ENCODE peak calls at places on chromosomes 12 and 14, in eight cellular contexts. B, L, D, I, T, R, X and Q are unnamed samples.
A peak's percentile ranks its signal among the peaks of the same experiment; 100 is the strongest.

GRCh38 chr14:69543341-69544249 is 31.1 kb downstream of the CCDC177 start:
- DNase-seq in B (peak; percentile 22), L (peak; percentile 60), D (peak; percentile 74), I (peak; percentile 98), T (peak; percentile 63), R (peak; percentile 1), X (no peak), Q (no peak)

GRCh38 chr12:104133861-104134260 is 4.1 kb downstream of the NFYB start:
- DNase-seq in B (no peak), L (no peak), D (no peak), I (no peak), T (no peak), R (no peak), X (no peak), Q (no peak)

GRCh38 chr12:2397356-2398045 is 344.7 kb downstream of the CACNA1C start:
- DNase-seq in B (no peak), L (no peak), D (no peak), I (peak; percentile 34), T (no peak), R (no peak), X (no peak), Q (no peak)

GRCh38 chr12:19822476-19822875 is 383.2 kb downstream of the AEBP2 start:
- DNase-seq in B (no peak), L (no peak), D (no peak), I (no peak), T (no peak), R (no peak), X (no peak), Q (no peak)

GRCh38 chr12:112820796-112821195 is 29.2 kb downstream of the RPH3A start:
- DNase-seq in B (no peak), L (no peak), D (no peak), I (no peak), T (no peak), R (no peak), X (peak; percentile 93), Q (no peak)

GRCh38 chr12:13981296-13981962 is at the start of gene GRIN2B:
- DNase-seq in B (peak; percentile 62), L (no peak), D (no peak), I (no peak), T (no peak), R (no peak), X (no peak), Q (peak; percentile 67)

GRCh38 chr14:54366726-54367707 is 29.8 kb upstream of the CDKN3 start:
- DNase-seq in B (peak; percentile 82), L (peak; percentile 55), D (peak; percentile 36), I (peak; percentile 62), T (peak; percentile 40), R (no peak), X (peak; percentile 52), Q (no peak)

GRCh38 chr12:91741932-91742331 is 403.7 kb downstream of the BTG1 start:
- DNase-seq in B (no peak), L (no peak), D (no peak), I (no peak), T (no peak), R (no peak), X (no peak), Q (no peak)

GRCh38 chr12:120199595-120200306 is 1.2 kb downstream of the RPLP0 start:
- DNase-seq in B (no peak), L (no peak), D (peak; percentile 77), I (peak; percentile 88), T (no peak), R (no peak), X (no peak), Q (no peak)

GRCh38 chr12:106238146-106238545 is 9.7 kb downstream of the CKAP4 start:
- DNase-seq in B (no peak), L (no peak), D (peak; percentile 56), I (no peak), T (no peak), R (no peak), X (no peak), Q (no peak)

GRCh38 chr12:92408072-92408900 is 262.6 kb upstream of the BTG1 start:
- DNase-seq in B (no peak), L (peak; percentile 69), D (no peak), I (peak; percentile 68), T (peak; percentile 26), R (no peak), X (no peak), Q (no peak)

GRCh38 chr14:91258021-91258618 is 13.6 kb upstream of the GPR68 start:
- DNase-seq in B (peak; percentile 21), L (peak; percentile 85), D (peak; percentile 78), I (peak; percentile 96), T (no peak), R (no peak), X (no peak), Q (no peak)

GRCh38 chr12:24534632-24535031 is 414.3 kb downstream of the BCAT1 start:
- DNase-seq in B (peak; percentile 22), L (peak; percentile 3), D (no peak), I (no peak), T (no peak), R (no peak), X (no peak), Q (no peak)

GRCh38 chr12:42118136-42118879 is 26.4 kb downstream of the GXYLT1 start:
- DNase-seq in B (no peak), L (no peak), D (no peak), I (no peak), T (no peak), R (no peak), X (no peak), Q (no peak)

GRCh38 chr14:83071888-83072501 is 1538.3 kb upstream of the SEL1L start:
- DNase-seq in B (no peak), L (peak; percentile 49), D (no peak), I (peak; percentile 54), T (peak; percentile 12), R (no peak), X (no peak), Q (no peak)

GRCh38 chr14:103890836-103891666 is 37.2 kb upstream of the TDRD9 start:
- DNase-seq in B (no peak), L (no peak), D (no peak), I (no peak), T (no peak), R (no peak), X (peak; percentile 18), Q (no peak)

GRCh38 chr12:64186789-64187188 is 35.3 kb downstream of the KICS2 start:
- DNase-seq in B (no peak), L (no peak), D (no peak), I (peak; percentile 40), T (no peak), R (no peak), X (no peak), Q (no peak)

GRCh38 chr12:91617830-91618229 is 435.2 kb upstream of the DCN start:
- DNase-seq in B (no peak), L (no peak), D (no peak), I (peak; percentile 49), T (no peak), R (no peak), X (no peak), Q (no peak)

GRCh38 chr12:118498171-118498570 is 121.8 kb downstream of the SUDS3 start:
- DNase-seq in B (no peak), L (no peak), D (no peak), I (no peak), T (no peak), R (no peak), X (no peak), Q (no peak)

GRCh38 chr14:35347323-35348043 is 55.3 kb downstream of the PSMA6 start:
- DNase-seq in B (no peak), L (no peak), D (no peak), I (no peak), T (peak; percentile 15), R (no peak), X (no peak), Q (no peak)

GRCh38 chr12:530308-530707 is 70.6 kb downstream of the B4GALNT3 start:
- DNase-seq in B (peak; percentile 39), L (peak; percentile 68), D (no peak), I (peak; percentile 70), T (no peak), R (no peak), X (no peak), Q (no peak)

GRCh38 chr12:102527256-102527720 is 46.9 kb upstream of the IGF1 start:
- DNase-seq in B (no peak), L (no peak), D (no peak), I (no peak), T (no peak), R (no peak), X (no peak), Q (no peak)

GRCh38 chr14:32419429-32419828 is 90.3 kb downstream of the AKAP6 start:
- DNase-seq in B (no peak), L (peak; percentile 35), D (no peak), I (no peak), T (no peak), R (no peak), X (no peak), Q (no peak)

GRCh38 chr12:20410746-20411145 is 42.4 kb downstream of the PDE3A start:
- DNase-seq in B (no peak), L (no peak), D (no peak), I (no peak), T (peak; percentile 23), R (no peak), X (no peak), Q (no peak)

GRCh38 chr14:96754845-96755184 is 42.4 kb upstream of the VRK1 start:
- DNase-seq in B (no peak), L (peak; percentile 77), D (peak; percentile 36), I (no peak), T (no peak), R (no peak), X (no peak), Q (peak; percentile 64)

GRCh38 chr14:89609701-89610100 is 192.7 kb upstream of the FOXN3 start:
- DNase-seq in B (no peak), L (no peak), D (no peak), I (no peak), T (no peak), R (no peak), X (no peak), Q (no peak)

GRCh38 chr14:105075364-105076295 is 10.4 kb upstream of the GPR132 start:
- DNase-seq in B (peak; percentile 56), L (peak; percentile 87), D (no peak), I (no peak), T (peak; percentile 82), R (no peak), X (no peak), Q (peak; percentile 73)

GRCh38 chr12:14422516-14423230 is 57.2 kb downstream of the ATF7IP start:
- DNase-seq in B (no peak), L (no peak), D (no peak), I (no peak), T (no peak), R (no peak), X (no peak), Q (no peak)

GRCh38 chr12:110702081-110702480 is 13.2 kb upstream of the HVCN1 start:
- DNase-seq in B (no peak), L (no peak), D (no peak), I (no peak), T (no peak), R (no peak), X (no peak), Q (no peak)

GRCh38 chr12:4506870-4507269 is 31.8 kb upstream of the RAD51AP1 start:
- DNase-seq in B (no peak), L (no peak), D (no peak), I (no peak), T (no peak), R (no peak), X (no peak), Q (no peak)

GRCh38 chr12:132806857-132807256 is 21.8 kb downstream of the GOLGA3 start:
- DNase-seq in B (no peak), L (no peak), D (no peak), I (no peak), T (no peak), R (no peak), X (no peak), Q (no peak)

GRCh38 chr14:99968156-99968920 is 96.9 kb upstream of the EVL start:
- DNase-seq in B (no peak), L (no peak), D (no peak), I (peak; percentile 27), T (no peak), R (no peak), X (no peak), Q (no peak)

GRCh38 chr14:92022036-92022435 is 17.8 kb downstream of the TRIP11 start:
- DNase-seq in B (no peak), L (no peak), D (no peak), I (no peak), T (no peak), R (no peak), X (no peak), Q (no peak)

GRCh38 chr12:51819851-51820720 is 28.4 kb downstream of the FIGNL2 start:
- DNase-seq in B (peak; percentile 28), L (no peak), D (no peak), I (no peak), T (peak; percentile 15), R (peak; percentile 27), X (peak; percentile 78), Q (no peak)